ENCODE peak calls at places on chromosome 7, in five cellular contexts. H, L, V, U and D are unnamed samples.

GRCh38 chr7:98779800-98780199 is 90.0 kb downstream of the TMEM130 start:
- DNase-seq in H (no peak), L (no peak), V (no peak), U (no peak), D (no peak)

GRCh38 chr7:93981480-93981874 is 22.7 kb downstream of the BET1 start:
- DNase-seq in H (no peak), L (no peak), V (no peak), U (no peak), D (peak)

GRCh38 chr7:50659329-50659965 is 94.2 kb upstream of the DDC start:
- DNase-seq in H (no peak), L (no peak), V (no peak), U (no peak), D (no peak)

GRCh38 chr7:155850730-155851678 is 38.7 kb upstream of the SHH start:
- DNase-seq in H (no peak), L (no peak), V (no peak), U (no peak), D (no peak)

GRCh38 chr7:2149672-2150444 is 82.9 kb downstream of the MAD1L1 start:
- DNase-seq in H (peak), L (no peak), V (no peak), U (no peak), D (no peak)

GRCh38 chr7:68245688-68246087 is 1249.1 kb downstream of the TYW1 start:
- DNase-seq in H (no peak), L (no peak), V (no peak), U (no peak), D (no peak)

GRCh38 chr7:143514487-143514886 is 36.8 kb downstream of the TAS2R41 start:
- DNase-seq in H (no peak), L (no peak), V (no peak), U (no peak), D (no peak)

GRCh38 chr7:87960244-87960643 is 26.2 kb downstream of the ADAM22 start:
- DNase-seq in H (no peak), L (no peak), V (no peak), U (no peak), D (no peak)

GRCh38 chr7:150399861-150400778 is 21.0 kb downstream of the ZNF775 start:
- DNase-seq in H (peak), L (no peak), V (no peak), U (no peak), D (no peak)

GRCh38 chr7:112283382-112283910 is 77.0 kb downstream of the ZNF277 start:
- DNase-seq in H (no peak), L (no peak), V (no peak), U (no peak), D (no peak)

GRCh38 chr7:158683541-158683940 is 21.1 kb downstream of the NCAPG2 start:
- DNase-seq in H (no peak), L (no peak), V (peak), U (no peak), D (peak)

GRCh38 chr7:129376076-129376777 is 58.0 kb upstream of the STRIP2 start:
- DNase-seq in H (peak), L (peak), V (peak), U (peak), D (peak)

GRCh38 chr7:157811946-157812345 is 475.1 kb downstream of the DNAJB6 start:
- DNase-seq in H (no peak), L (no peak), V (no peak), U (no peak), D (no peak)

GRCh38 chr7:51000956-51001355 is 218.3 kb upstream of the GRB10 start:
- DNase-seq in H (no peak), L (no peak), V (no peak), U (no peak), D (peak)

GRCh38 chr7:101554584-101555268 is 74.4 kb downstream of the MYL10 start:
- DNase-seq in H (no peak), L (no peak), V (no peak), U (no peak), D (no peak)